ENCODE peak calls at places on chromosomes 12 and 14, in six cellular contexts. Q is cerebellum; K is cardiac muscle cell; U is activated T-helper 9 cell treated with anti-CD3 and anti-CD28 coated beads, Interleukin-2, amount 50 U/mL, for 16 hours; A is NCI-H774; S is Ammon's horn. E is an unnamed sample.

GRCh38 chr14:56046546-56046945 is 71.7 kb upstream of the PELI2 start:
- DNase-seq in K (no peak), A (no peak), S (no peak), Q (no peak), U (no peak), E (no peak)

GRCh38 chr12:76183459-76184186 is 99.1 kb upstream of the NAP1L1 start:
- DNase-seq in A (no peak), K (peak), S (peak), U (peak), Q (no peak), E (no peak)

GRCh38 chr12:67202344-67203012 is 66.7 kb upstream of the CAND1 start:
- DNase-seq in K (no peak), U (no peak), S (no peak), Q (no peak), A (no peak), E (no peak)

GRCh38 chr14:65156568-65157366 is 54.5 kb upstream of the MAX start:
- DNase-seq in U (no peak), K (peak), A (no peak), S (no peak), Q (no peak), E (peak)

GRCh38 chr12:99670635-99671034 is 23.1 kb downstream of the GARIN6 start:
- DNase-seq in K (no peak), A (no peak), Q (no peak), U (no peak), S (no peak), E (no peak)

GRCh38 chr12:109307051-109307450 is 2.0 kb downstream of the FOXN4 start:
- DNase-seq in S (no peak), K (no peak), U (no peak), Q (no peak), A (no peak), E (no peak)

GRCh38 chr12:7877421-7877820 is 4.7 kb upstream of the SLC2A14 start:
- DNase-seq in U (no peak), Q (no peak), A (no peak), K (no peak), S (no peak), E (no peak)

GRCh38 chr14:22479781-22480464 is 109.1 kb downstream of the DAD1 start:
- DNase-seq in Q (no peak), S (no peak), A (no peak), U (no peak), K (peak), E (no peak)

GRCh38 chr14:74612346-74613021 is 447 bp upstream of the LTBP2 start:
- DNase-seq in K (peak), Q (peak), U (peak), S (peak), A (peak), E (peak)

GRCh38 chr12:101204598-101205304 is 5.3 kb downstream of the SLC5A8 start:
- DNase-seq in A (no peak), K (no peak), U (no peak), S (no peak), Q (no peak), E (no peak)

GRCh38 chr12:44015333-44015941 is 179.6 kb downstream of the TMEM117 start:
- DNase-seq in A (peak), U (no peak), Q (peak), S (peak), K (peak), E (no peak)

GRCh38 chr12:113239288-113239771 is 18.1 kb downstream of the TPCN1 start:
- DNase-seq in Q (no peak), K (no peak), A (no peak), S (no peak), U (no peak), E (no peak)

GRCh38 chr14:24965934-24966593 is 83.9 kb downstream of the STXBP6 start:
- DNase-seq in U (no peak), K (peak), A (no peak), S (peak), Q (no peak), E (no peak)

GRCh38 chr12:115440438-115440837 is 756.5 kb upstream of the TBX3 start:
- DNase-seq in K (peak), A (no peak), U (no peak), S (peak), Q (no peak), E (no peak)

GRCh38 chr12:106220561-106220960 is 27.3 kb downstream of the CKAP4 start:
- DNase-seq in K (no peak), S (no peak), U (no peak), Q (no peak), A (no peak), E (no peak)

GRCh38 chr12:92038476-92038875 is 107.2 kb downstream of the BTG1 start:
- DNase-seq in S (no peak), K (no peak), Q (no peak), A (no peak), U (no peak), E (no peak)

GRCh38 chr14:55071051-55071450 is 19.6 kb downstream of the MAPK1IP1L start:
- DNase-seq in U (no peak), A (no peak), Q (no peak), S (no peak), K (no peak), E (no peak)

GRCh38 chr14:32559048-32559447 is 229.9 kb downstream of the AKAP6 start:
- DNase-seq in K (no peak), U (no peak), S (no peak), A (no peak), Q (no peak), E (no peak)

GRCh38 chr12:115370650-115371049 is 686.7 kb upstream of the TBX3 start:
- DNase-seq in S (no peak), U (no peak), A (no peak), K (no peak), Q (no peak), E (no peak)

GRCh38 chr12:82833461-82833860 is 146.8 kb downstream of the TMTC2 start:
- DNase-seq in Q (no peak), A (no peak), K (no peak), S (no peak), U (no peak), E (no peak)

GRCh38 chr14:98955741-98956070 is 316.3 kb downstream of the BCL11B start:
- DNase-seq in U (no peak), S (no peak), Q (no peak), A (no peak), K (no peak), E (no peak)

GRCh38 chr12:92408072-92408900 is 262.6 kb upstream of the BTG1 start:
- DNase-seq in U (no peak), K (peak), A (peak), S (no peak), Q (no peak), E (no peak)

GRCh38 chr12:72241552-72241951 is 30.6 kb upstream of the TRHDE start:
- DNase-seq in Q (no peak), S (no peak), U (no peak), A (peak), K (no peak), E (no peak)

GRCh38 chr14:68510201-68510600 is 282.7 kb downstream of the ZFP36L1 start:
- DNase-seq in K (peak), U (no peak), Q (no peak), A (no peak), S (no peak), E (no peak)